ENCODE peak calls at places on chromosomes 16 and 17, in five cellular contexts. One of them, this sample, is unnamed. For H3K36me3, the result is how much of the 10 kb centered on the place peaks cover.

GRCh38 chr16:85270365-85270764 is 158.1 kb upstream of the CIBAR2 start:
- DNase-seq in GM12878: no peak
- DNase-seq in Peyer's patch: no peak
- DNase-seq in sigmoid colon: no peak
- DNase-seq in heart left ventricle: no peak
- DNase-seq in this sample: no peak

GRCh38 chr17:78349831-78350631 is 9.8 kb downstream of the SOCS3 start:
- DNase-seq in GM12878: no peak
- DNase-seq in Peyer's patch: no peak
- DNase-seq in sigmoid colon: no peak
- DNase-seq in heart left ventricle: no peak
- DNase-seq in this sample: no peak

GRCh38 chr16:78762222-78762621 is 662.8 kb downstream of the WWOX start:
- DNase-seq in GM12878: no peak
- DNase-seq in Peyer's patch: no peak
- DNase-seq in sigmoid colon: no peak
- DNase-seq in heart left ventricle: no peak
- DNase-seq in this sample: no peak

GRCh38 chr16:81866820-81867440 is 87.8 kb downstream of the PLCG2 start:
- DNase-seq in GM12878: no peak
- DNase-seq in Peyer's patch: peak
- DNase-seq in sigmoid colon: no peak
- DNase-seq in heart left ventricle: peak
- DNase-seq in this sample: no peak

GRCh38 chr16:83814654-83814985 is 6.8 kb downstream of the HSBP1 start:
- DNase-seq in GM12878: no peak
- DNase-seq in Peyer's patch: no peak
- DNase-seq in sigmoid colon: no peak
- DNase-seq in heart left ventricle: no peak
- DNase-seq in this sample: no peak

GRCh38 chr17:40551091-40551873 is 14.0 kb downstream of the CCR7 start:
- DNase-seq in GM12878: no peak
- DNase-seq in Peyer's patch: peak
- DNase-seq in sigmoid colon: peak
- DNase-seq in heart left ventricle: peak
- DNase-seq in this sample: peak

GRCh38 chr17:1110524-1110843 is 69.3 kb downstream of the ABR start:
- DNase-seq in GM12878: no peak
- DNase-seq in Peyer's patch: no peak
- DNase-seq in sigmoid colon: no peak
- DNase-seq in heart left ventricle: no peak
- DNase-seq in this sample: no peak

GRCh38 chr17:59907467-59907866 is 14.5 kb downstream of the RPS6KB1 start:
- DNase-seq in GM12878: no peak
- DNase-seq in Peyer's patch: no peak
- DNase-seq in sigmoid colon: no peak
- DNase-seq in heart left ventricle: no peak
- DNase-seq in this sample: no peak

GRCh38 chr17:17752822-17753448 is 71.7 kb downstream of the RAI1 start:
- DNase-seq in GM12878: no peak
- DNase-seq in Peyer's patch: no peak
- DNase-seq in sigmoid colon: no peak
- DNase-seq in heart left ventricle: no peak
- DNase-seq in this sample: no peak

GRCh38 chr17:73307130-73307529 is 4.7 kb downstream of the CDC42EP4 start:
- DNase-seq in GM12878: no peak
- DNase-seq in Peyer's patch: no peak
- DNase-seq in sigmoid colon: peak
- DNase-seq in heart left ventricle: peak
- DNase-seq in this sample: peak

GRCh38 chr17:9239260-9239820 is 218.0 kb downstream of the NTN1 start:
- DNase-seq in GM12878: no peak
- DNase-seq in Peyer's patch: peak
- DNase-seq in sigmoid colon: no peak
- DNase-seq in heart left ventricle: no peak
- DNase-seq in this sample: peak

GRCh38 chr16:72626623-72627022 is 421.3 kb downstream of the ZFHX3 start:
- DNase-seq in GM12878: no peak
- DNase-seq in Peyer's patch: no peak
- DNase-seq in sigmoid colon: no peak
- DNase-seq in heart left ventricle: no peak
- DNase-seq in this sample: no peak

GRCh38 chr17:51224615-51225262 is 35.1 kb downstream of the MBTD1 start:
- DNase-seq in GM12878: no peak
- DNase-seq in Peyer's patch: no peak
- DNase-seq in sigmoid colon: no peak
- DNase-seq in heart left ventricle: no peak
- DNase-seq in this sample: no peak

GRCh38 chr17:75693500-75694481 is 26.7 kb downstream of the SAP30BP start:
- DNase-seq in GM12878: no peak
- DNase-seq in Peyer's patch: no peak
- DNase-seq in sigmoid colon: peak
- DNase-seq in heart left ventricle: peak
- DNase-seq in this sample: peak

GRCh38 chr17:41777579-41778188 is 8.8 kb downstream of the JUP start:
- DNase-seq in GM12878: no peak
- DNase-seq in Peyer's patch: no peak
- DNase-seq in sigmoid colon: peak
- DNase-seq in heart left ventricle: peak
- DNase-seq in this sample: peak

GRCh38 chr16:29760567-29761279 is 14.9 kb upstream of the C16orf54 start:
- DNase-seq in GM12878: no peak
- DNase-seq in Peyer's patch: no peak
- DNase-seq in sigmoid colon: no peak
- DNase-seq in heart left ventricle: no peak
- DNase-seq in this sample: no peak

GRCh38 chr17:55588858-55589257 is 77.6 kb upstream of the SMIM36 start:
- DNase-seq in GM12878: no peak
- DNase-seq in Peyer's patch: no peak
- DNase-seq in sigmoid colon: no peak
- DNase-seq in heart left ventricle: no peak
- DNase-seq in this sample: no peak

GRCh38 chr16:27795992-27796614 is 246.2 kb downstream of the KATNIP start:
- DNase-seq in GM12878: no peak
- DNase-seq in Peyer's patch: no peak
- DNase-seq in sigmoid colon: no peak
- DNase-seq in heart left ventricle: no peak
- DNase-seq in this sample: peak

GRCh38 chr17:77507116-77507885 is 366.5 kb downstream of the SEC14L1 start:
- DNase-seq in GM12878: no peak
- DNase-seq in Peyer's patch: no peak
- DNase-seq in sigmoid colon: peak
- DNase-seq in heart left ventricle: peak
- DNase-seq in this sample: no peak

GRCh38 chr16:51670527-51670926 is 519.5 kb upstream of the SALL1 start:
- DNase-seq in GM12878: no peak
- DNase-seq in Peyer's patch: no peak
- DNase-seq in sigmoid colon: no peak
- DNase-seq in heart left ventricle: no peak
- DNase-seq in this sample: no peak

GRCh38 chr17:68133370-68134045 is 98.0 kb downstream of the KPNA2 start:
- DNase-seq in GM12878: no peak
- DNase-seq in Peyer's patch: no peak
- DNase-seq in sigmoid colon: no peak
- DNase-seq in heart left ventricle: peak
- DNase-seq in this sample: no peak

GRCh38 chr17:71922439-71922838 is 198.4 kb upstream of the SOX9 start:
- DNase-seq in GM12878: peak
- DNase-seq in Peyer's patch: no peak
- DNase-seq in sigmoid colon: no peak
- DNase-seq in heart left ventricle: no peak
- DNase-seq in this sample: no peak

GRCh38 chr16:20626971-20627370 is 50.8 kb upstream of the ACSM2B start:
- DNase-seq in GM12878: no peak
- DNase-seq in Peyer's patch: no peak
- DNase-seq in sigmoid colon: no peak
- DNase-seq in heart left ventricle: no peak
- DNase-seq in this sample: no peak

GRCh38 chr17:83079340-83079747 is at the start of gene METRNL:
- DNase-seq in GM12878: no peak
- DNase-seq in Peyer's patch: peak
- DNase-seq in sigmoid colon: peak
- DNase-seq in heart left ventricle: peak
- DNase-seq in this sample: peak

GRCh38 chr17:19330271-19330670 is 32.3 kb downstream of the B9D1 start:
- DNase-seq in GM12878: no peak
- DNase-seq in Peyer's patch: no peak
- DNase-seq in sigmoid colon: peak
- DNase-seq in heart left ventricle: no peak
- DNase-seq in this sample: no peak

GRCh38 chr17:63623786-63624185 is 1.6 kb downstream of the MAP3K3 start:
- DNase-seq in GM12878: no peak
- DNase-seq in Peyer's patch: no peak
- DNase-seq in sigmoid colon: no peak
- DNase-seq in heart left ventricle: no peak
- DNase-seq in this sample: no peak

GRCh38 chr16:77898671-77899211 is 110.4 kb downstream of the VAT1L start:
- DNase-seq in GM12878: no peak
- DNase-seq in Peyer's patch: no peak
- DNase-seq in sigmoid colon: no peak
- DNase-seq in heart left ventricle: no peak
- DNase-seq in this sample: no peak

GRCh38 chr16:72995151-72995881 is 52.6 kb downstream of the ZFHX3 start:
- DNase-seq in GM12878: no peak
- DNase-seq in Peyer's patch: no peak
- DNase-seq in sigmoid colon: no peak
- DNase-seq in heart left ventricle: no peak
- DNase-seq in this sample: no peak

GRCh38 chr17:73261952-73262675 is 434 bp upstream of the CPSF4L start:
- DNase-seq in GM12878: no peak
- DNase-seq in Peyer's patch: no peak
- DNase-seq in sigmoid colon: peak
- DNase-seq in heart left ventricle: no peak
- DNase-seq in this sample: peak

GRCh38 chr17:75485688-75486087 is 29.3 kb downstream of the TMEM94 start:
- DNase-seq in GM12878: no peak
- DNase-seq in Peyer's patch: no peak
- DNase-seq in sigmoid colon: no peak
- DNase-seq in heart left ventricle: peak
- DNase-seq in this sample: no peak

GRCh38 chr16:20884240-20884556 is 16.0 kb downstream of the DCUN1D3 start:
- DNase-seq in GM12878: no peak
- DNase-seq in Peyer's patch: no peak
- DNase-seq in sigmoid colon: no peak
- DNase-seq in heart left ventricle: no peak
- DNase-seq in this sample: no peak

DNA sequence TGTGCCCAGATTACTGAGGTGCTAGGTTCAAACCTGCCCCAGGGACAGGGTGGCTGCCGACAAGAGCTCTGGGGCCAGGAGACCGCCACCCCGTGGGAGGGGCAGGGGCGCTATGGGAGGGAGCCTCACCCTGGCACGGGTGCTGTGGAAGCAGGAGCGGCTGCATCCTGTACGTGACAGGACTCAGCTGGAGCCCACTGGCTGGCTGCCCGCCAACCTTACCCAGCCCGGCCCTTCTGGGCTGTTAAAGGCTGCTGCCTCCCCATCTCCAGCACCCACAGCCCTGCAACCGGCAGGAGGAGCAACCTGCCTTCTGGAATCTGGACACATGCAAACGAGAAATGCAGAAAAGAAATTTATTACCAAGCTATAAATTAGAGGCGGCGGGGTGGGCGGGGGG is 11.2 kb downstream of the PAM16 start:
- DNase-seq in GM12878: no peak
- DNase-seq in Peyer's patch: no peak
- DNase-seq in sigmoid colon: peak
- DNase-seq in heart left ventricle: no peak
- DNase-seq in this sample: no peak
- H3K36me3 ChIP-seq in GM12878: under half
- H3K36me3 ChIP-seq in Peyer's patch: under half
- H3K36me3 ChIP-seq in sigmoid colon: under half
- H3K36me3 ChIP-seq in heart left ventricle: under half
- H3K36me3 ChIP-seq in this sample: under half

GRCh38 chr16:88992351-88993005 is 15.5 kb upstream of the CBFA2T3 start:
- DNase-seq in GM12878: no peak
- DNase-seq in Peyer's patch: no peak
- DNase-seq in sigmoid colon: no peak
- DNase-seq in heart left ventricle: no peak
- DNase-seq in this sample: no peak

GRCh38 chr16:88994704-88995103 is 17.7 kb upstream of the CBFA2T3 start:
- DNase-seq in GM12878: no peak
- DNase-seq in Peyer's patch: no peak
- DNase-seq in sigmoid colon: no peak
- DNase-seq in heart left ventricle: no peak
- DNase-seq in this sample: no peak

GRCh38 chr16:88993946-88994600 is 17.1 kb upstream of the CBFA2T3 start:
- DNase-seq in GM12878: no peak
- DNase-seq in Peyer's patch: no peak
- DNase-seq in sigmoid colon: no peak
- DNase-seq in heart left ventricle: no peak
- DNase-seq in this sample: no peak

GRCh38 chr16:88991813-88992350 is 14.9 kb upstream of the CBFA2T3 start:
- DNase-seq in GM12878: no peak
- DNase-seq in Peyer's patch: no peak
- DNase-seq in sigmoid colon: no peak
- DNase-seq in heart left ventricle: no peak
- DNase-seq in this sample: no peak

GRCh38 chr16:88993006-88993787 is 16.2 kb upstream of the CBFA2T3 start:
- DNase-seq in GM12878: no peak
- DNase-seq in Peyer's patch: no peak
- DNase-seq in sigmoid colon: no peak
- DNase-seq in heart left ventricle: no peak
- DNase-seq in this sample: no peak
- H3K4me3 ChIP-seq in GM12878: no peak
- H3K4me3 ChIP-seq in Peyer's patch: no peak
- H3K4me3 ChIP-seq in sigmoid colon: no peak
- H3K4me3 ChIP-seq in heart left ventricle: no peak
- H3K4me3 ChIP-seq in this sample: no peak

GRCh38 chr17:48503747-48504146 is 27.1 kb downstream of the HOXB1 start:
- DNase-seq in GM12878: no peak
- DNase-seq in Peyer's patch: no peak
- DNase-seq in sigmoid colon: no peak
- DNase-seq in heart left ventricle: no peak
- DNase-seq in this sample: no peak

GRCh38 chr17:48502901-48503300 is 27.9 kb downstream of the HOXB1 start:
- DNase-seq in GM12878: no peak
- DNase-seq in Peyer's patch: no peak
- DNase-seq in sigmoid colon: no peak
- DNase-seq in heart left ventricle: no peak
- DNase-seq in this sample: no peak

GRCh38 chr17:48505788-48506187 is 25.0 kb downstream of the HOXB1 start:
- DNase-seq in GM12878: peak
- DNase-seq in Peyer's patch: no peak
- DNase-seq in sigmoid colon: no peak
- DNase-seq in heart left ventricle: no peak
- DNase-seq in this sample: no peak

GRCh38 chr17:48504953-48505352 is 25.9 kb downstream of the HOXB1 start:
- DNase-seq in GM12878: no peak
- DNase-seq in Peyer's patch: no peak
- DNase-seq in sigmoid colon: no peak
- DNase-seq in heart left ventricle: no peak
- DNase-seq in this sample: no peak

GRCh38 chr17:48506246-48506645 is 24.6 kb downstream of the HOXB1 start:
- DNase-seq in GM12878: no peak
- DNase-seq in Peyer's patch: no peak
- DNase-seq in sigmoid colon: no peak
- DNase-seq in heart left ventricle: no peak
- DNase-seq in this sample: no peak
- TF ChIP-seq CTCF in GM12878: no peak
- TF ChIP-seq CTCF in Peyer's patch: no peak
- TF ChIP-seq CTCF in sigmoid colon: no peak
- TF ChIP-seq CTCF in heart left ventricle: no peak
- TF ChIP-seq CTCF in this sample: no peak

GRCh38 chr16:621526-622105 is 9.2 kb upstream of the WFIKKN1 start:
- DNase-seq in GM12878: no peak
- DNase-seq in Peyer's patch: no peak
- DNase-seq in sigmoid colon: peak
- DNase-seq in heart left ventricle: no peak
- DNase-seq in this sample: no peak
- H3K36me3 ChIP-seq in GM12878: under half
- H3K36me3 ChIP-seq in Peyer's patch: under half
- H3K36me3 ChIP-seq in sigmoid colon: under half
- H3K36me3 ChIP-seq in heart left ventricle: under half
- H3K36me3 ChIP-seq in this sample: under half

This sample was measured in pancreas.